ENCODE peak calls at places on chromosomes 11 and 22, in eight cellular contexts. O is SK-N-SH, S is neural progenitor cell, G is GM23338, N is GM23248, L is hepatocyte, W is HCT116, R is MM.1S. Z is an unnamed sample.

GRCh38 chr11:121722431-121723256 is 269.9 kb upstream of the SORL1-AS1 start:
- DNase-seq in O (peak), S (peak), G (peak), N (peak), L (peak), W (no peak), R (no peak), Z (no peak)

GRCh38 chr11:104946907-104947306 is 21.5 kb downstream of the CASP4 start:
- DNase-seq in O (no peak), S (peak), G (peak), N (peak), L (peak), W (peak), R (peak), Z (peak)

GRCh38 chr22:46129390-46130041 is 20.8 kb upstream of the PPARA start:
- DNase-seq in O (no peak), S (no peak), G (no peak), N (no peak), L (no peak), W (no peak), R (no peak), Z (peak)

GRCh38 chr11:118002541-118003019 is 16.4 kb downstream of the IL10RA start:
- DNase-seq in O (no peak), S (peak), G (peak), N (no peak), L (peak), W (no peak), R (no peak), Z (no peak)

GRCh38 chr11:82680252-82680651 is 53.4 kb downstream of the FAM181B start:
- DNase-seq in O (no peak), S (no peak), G (no peak), N (no peak), L (no peak), W (no peak), R (no peak), Z (no peak)

GRCh38 chr11:75633409-75634011 is 35.3 kb downstream of the MAP6 start:
- DNase-seq in O (no peak), S (peak), G (peak), N (no peak), L (peak), W (no peak), R (no peak), Z (no peak)

GRCh38 chr11:121047926-121048325 is 24.0 kb downstream of the TBCEL start:
- DNase-seq in O (no peak), S (no peak), G (no peak), N (no peak), L (no peak), W (no peak), R (no peak), Z (no peak)

GRCh38 chr11:27495710-27496300 is 10.8 kb downstream of the LIN7C start:
- DNase-seq in O (no peak), S (no peak), G (no peak), N (no peak), L (no peak), W (no peak), R (no peak), Z (no peak)

GRCh38 chr11:106473089-106473722 is 395.7 kb downstream of the AASDHPPT start:
- DNase-seq in O (no peak), S (no peak), G (no peak), N (peak), L (no peak), W (no peak), R (no peak), Z (no peak)

GRCh38 chr22:37008365-37008764 is 10.9 kb downstream of the TST start:
- DNase-seq in O (no peak), S (no peak), G (no peak), N (no peak), L (no peak), W (no peak), R (no peak), Z (no peak)

DNA sequence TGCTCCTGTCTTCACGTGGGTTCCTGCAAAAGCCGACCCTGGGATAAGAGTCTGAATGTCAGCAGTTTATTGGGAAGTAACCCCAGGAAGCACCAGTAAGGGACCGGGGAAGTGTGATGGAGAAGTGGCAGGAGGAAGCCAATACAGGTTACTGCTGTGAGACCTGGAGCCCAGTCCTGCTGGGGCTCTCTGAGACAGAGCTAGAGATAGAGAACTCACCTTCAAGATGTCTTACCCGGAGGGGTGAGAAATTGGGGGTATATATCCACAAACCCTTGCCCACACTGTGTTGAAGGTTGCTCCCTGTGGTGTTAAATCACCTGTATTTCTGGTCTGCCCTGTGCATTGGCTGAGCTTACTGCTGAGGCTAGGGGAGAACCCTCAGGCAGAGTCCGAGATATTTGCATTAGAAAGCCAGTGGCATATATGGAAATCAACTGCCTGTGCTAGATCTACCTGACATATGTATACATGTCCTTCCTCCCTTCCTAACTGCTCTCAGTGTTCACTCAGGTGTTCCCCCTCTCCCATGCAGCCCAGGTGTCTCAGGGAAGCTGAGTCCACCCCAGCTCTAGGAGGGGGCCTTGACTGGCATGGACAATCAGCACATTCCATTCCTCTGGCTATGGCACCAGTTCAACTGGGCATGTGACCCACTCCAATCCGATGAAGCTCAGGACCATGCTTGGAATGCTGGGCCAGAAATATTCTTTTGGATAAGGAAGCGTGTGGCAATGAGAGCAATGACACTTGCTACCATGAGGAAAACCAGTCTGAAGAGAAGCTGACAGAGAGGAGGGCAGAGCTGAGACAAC is 6.8 kb upstream of the MICAL2 start:
- DNase-seq in O (no peak), S (no peak), G (no peak), N (no peak), L (no peak), W (no peak), R (no peak), Z (no peak)
- H3K4me2 ChIP-seq in O (no peak), S (no peak), G (peak), N (no peak), L (no peak), W (no peak), R (no peak), Z (no peak)

GRCh38 chr11:94504689-94505293 is 7.5 kb upstream of the C11orf97 start:
- DNase-seq in O (peak), S (peak), G (peak), N (peak), L (peak), W (peak), R (peak), Z (peak)
- TF ChIP-seq EZH2phosphoT487 in O (no peak), S (no peak), G (no peak), N (no peak), L (no peak), W (no peak), R (no peak), Z (no peak)

GRCh38 chr11:72220696-72221363 is 3.7 kb upstream of the INPPL1 start:
- DNase-seq in O (no peak), S (no peak), G (no peak), N (no peak), L (no peak), W (no peak), R (no peak), Z (peak)

GRCh38 chr11:72217856-72218745 is 1.5 kb downstream of the FOLR2 start:
- DNase-seq in O (no peak), S (no peak), G (no peak), N (no peak), L (no peak), W (no peak), R (no peak), Z (no peak)

GRCh38 chr11:72222106-72222891 is 2.3 kb upstream of the INPPL1 start:
- DNase-seq in O (no peak), S (peak), G (no peak), N (no peak), L (no peak), W (no peak), R (no peak), Z (peak)

GRCh38 chr11:72221386-72221785 is 3.2 kb upstream of the INPPL1 start:
- DNase-seq in O (no peak), S (no peak), G (no peak), N (no peak), L (no peak), W (no peak), R (no peak), Z (peak)

GRCh38 chr11:72216638-72217037 is at the start of gene FOLR2:
- DNase-seq in O (no peak), S (no peak), G (no peak), N (no peak), L (no peak), W (no peak), R (no peak), Z (no peak)
- H3K4me3 ChIP-seq in O (no peak), S (no peak), G (no peak), N (no peak), L (no peak), W (no peak), R (no peak), Z (no peak)

GRCh38 chr22:38176170-38176741 is 5.4 kb downstream of the PLA2G6 start:
- DNase-seq in O (no peak), S (no peak), G (no peak), N (peak), L (peak), W (no peak), R (no peak), Z (no peak)
- H3K4me2 ChIP-seq in O (no peak), S (no peak), G (no peak), N (no peak), L (no peak), W (peak), R (no peak), Z (no peak)

GRCh38 chr11:46860218-46860617 is 14.1 kb upstream of the CKAP5 start:
- DNase-seq in O (no peak), S (no peak), G (no peak), N (no peak), L (no peak), W (no peak), R (no peak), Z (no peak)

GRCh38 chr11:46868912-46869311 is 22.8 kb upstream of the CKAP5 start:
- DNase-seq in O (no peak), S (no peak), G (no peak), N (no peak), L (no peak), W (no peak), R (no peak), Z (no peak)

GRCh38 chr11:46865340-46865739 is 19.3 kb upstream of the CKAP5 start:
- DNase-seq in O (no peak), S (no peak), G (no peak), N (peak), L (no peak), W (no peak), R (no peak), Z (no peak)
- TF ChIP-seq EZH2phosphoT487 in O (no peak), S (no peak), G (no peak), N (no peak), L (no peak), W (no peak), R (no peak), Z (no peak)

Z was measured in OCI-LY7.